ENCODE peak calls at places on chromosomes 4 and X, in four cellular contexts. M, U, K and R are unnamed samples.

GRCh38 chr4:5774416-5775056 is 63.5 kb downstream of the EVC start:
- DNase-seq in M (no peak), U (no peak), K (no peak), R (no peak)

GRCh38 chr4:16218950-16219349 is 7.3 kb downstream of the TAPT1 start:
- DNase-seq in M (no peak), U (no peak), K (no peak), R (no peak)

GRCh38 chrX:129404670-129405008 is 118.7 kb downstream of the SMARCA1 start:
- DNase-seq in M (no peak), U (no peak), K (no peak), R (no peak)

GRCh38 chr4:48153791-48154550 is 19.9 kb upstream of the TXK start:
- DNase-seq in M (no peak), U (no peak), K (no peak), R (no peak)

GRCh38 chr4:37891221-37892159 is 606 bp downstream of the TBC1D1 start:
- DNase-seq in M (no peak), U (peak), K (peak), R (no peak)

GRCh38 chrX:78746496-78746895 is 1.0 kb upstream of the LPAR4 start:
- DNase-seq in M (no peak), U (no peak), K (no peak), R (no peak)

GRCh38 chr4:65668201-65669007 is 1.9 kb downstream of the EPHA5 start:
- DNase-seq in M (no peak), U (no peak), K (peak), R (no peak)

GRCh38 chrX:2503591-2504500 is 3.1 kb upstream of the DHRSX start:
- DNase-seq in M (no peak), U (no peak), K (no peak), R (no peak)

GRCh38 chr4:73729534-73730165 is 10.7 kb upstream of the CXCL8 start:
- DNase-seq in M (peak), U (peak), K (peak), R (no peak)

GRCh38 chr4:141329174-141329569 is 108.5 kb downstream of the ZNF330 start:
- DNase-seq in M (no peak), U (peak), K (no peak), R (no peak)

GRCh38 chrX:134670241-134670811 is 12.1 kb upstream of the PLAC1 start:
- DNase-seq in M (peak), U (peak), K (no peak), R (no peak)

GRCh38 chr4:94548571-94548970 is 96.8 kb downstream of the PDLIM5 start:
- DNase-seq in M (no peak), U (peak), K (peak), R (no peak)

GRCh38 chr4:124940387-124940786 is 227.9 kb upstream of the ANKRD50 start:
- DNase-seq in M (no peak), U (peak), K (no peak), R (no peak)

GRCh38 chrX:66633541-66633940 is 5.3 kb downstream of the EDA2R start:
- DNase-seq in M (no peak), U (peak), K (no peak), R (no peak)

GRCh38 chr4:159823743-159824142 is 720.9 kb downstream of the RAPGEF2 start:
- DNase-seq in M (no peak), U (no peak), K (no peak), R (no peak)